ENCODE peak calls at places on chromosome 5, in six cellular contexts. K is fibroblast of gingiva; J is SW 1271; Z is activated CD4-positive, alpha-beta T cell treated with anti-CD3 and anti-CD28 coated beads, Interleukin-2, amount 10 ng/mL, durations not matched to agents 7 days and 5 days; R is cerebellar cortex; F is putamen. C is an unnamed sample.

GRCh38 chr5:151288180-151288579 is 15.4 kb downstream of the SLC36A3 start:
- DNase-seq in Z (no peak), J (peak), R (no peak), K (no peak), F (no peak), C (no peak)

GRCh38 chr5:149397530-149397929 is 18.4 kb upstream of the IL17B start:
- DNase-seq in K (peak), F (no peak), Z (no peak), J (no peak), R (no peak), C (no peak)

GRCh38 chr5:35183243-35183955 is 46.9 kb downstream of the PRLR start:
- DNase-seq in Z (peak), K (peak), J (peak), F (no peak), R (peak), C (peak)

GRCh38 chr5:58759745-58760144 is 176.9 kb downstream of the RAB3C start:
- DNase-seq in R (peak), J (no peak), Z (no peak), F (no peak), K (no peak), C (no peak)

GRCh38 chr5:52774005-52774410 is 13.7 kb upstream of the ITGA1 start:
- DNase-seq in F (no peak), K (no peak), Z (no peak), R (no peak), J (no peak), C (no peak)

GRCh38 chr5:125176005-125176390 is 429.6 kb upstream of the ZNF608 start:
- DNase-seq in R (peak), F (no peak), J (no peak), Z (no peak), K (no peak), C (no peak)

GRCh38 chr5:81140942-81141341 is 92.2 kb upstream of the CKMT2 start:
- DNase-seq in F (no peak), R (no peak), K (peak), J (no peak), Z (no peak), C (no peak)

GRCh38 chr5:101977729-101978345 is 318.2 kb downstream of the SLCO4C1 start:
- DNase-seq in R (peak), F (peak), J (peak), Z (peak), K (no peak), C (no peak)

GRCh38 chr5:30156156-30156555 is 1037.3 kb upstream of the CDH6 start:
- DNase-seq in R (no peak), F (no peak), K (no peak), J (no peak), Z (no peak), C (no peak)

GRCh38 chr5:141051526-141051876 is 327 bp downstream of the PCDHB1 start:
- DNase-seq in J (no peak), R (no peak), K (no peak), F (no peak), Z (no peak), C (no peak)

GRCh38 chr5:148446591-148446990 is 62.8 kb downstream of the FBXO38 start:
- DNase-seq in F (no peak), K (no peak), J (no peak), R (no peak), Z (no peak), C (no peak)

GRCh38 chr5:82274343-82275266 is 3.5 kb downstream of the RPS23 start:
- DNase-seq in Z (no peak), R (peak), F (no peak), K (no peak), J (no peak), C (no peak)

GRCh38 chr5:172452398-172453205 is 1.7 kb downstream of the SH3PXD2B start:
- DNase-seq in F (no peak), R (peak), K (peak), J (peak), Z (no peak), C (peak)

GRCh38 chr5:107129051-107129450 is 541.7 kb downstream of the EFNA5 start:
- DNase-seq in R (peak), K (peak), F (no peak), Z (no peak), J (no peak), C (no peak)